ENCODE peak calls at places on chromosomes 11 and 22, in seven cellular contexts. U is fibroblast of the conjunctiva; M is activated CD4-positive, CD25-positive, alpha-beta regulatory T cell; H is NCI-H1105; Z is EH; S is GM23248; W is stimulated activated effector memory CD8-positive, alpha-beta T cell treated with anti-CD3 and anti-CD28 coated beads, Interleukin-12 subunit alpha, Interleukin-12 subunit beta, amount 100 ng/mL, for 72 hours. O is an unnamed sample.

GRCh38 chr11:130070109-130070828 is 575 bp downstream of the APLP2 start:
- DNase-seq in U (no peak), M (peak), H (peak), Z (peak), S (peak), W (peak), O (peak)

GRCh38 chr22:50530280-50530856 is 556 bp upstream of the TYMP start:
- DNase-seq in U (peak), M (peak), H (no peak), Z (peak), S (peak), W (no peak), O (no peak)

GRCh38 chr11:96241351-96241841 is 101.6 kb downstream of the MAML2 start:
- DNase-seq in U (no peak), M (no peak), H (no peak), Z (no peak), S (no peak), W (no peak), O (no peak)

GRCh38 chr11:125916683-125917337 is 12.5 kb downstream of the DDX25 start:
- DNase-seq in U (no peak), M (no peak), H (no peak), Z (no peak), S (no peak), W (no peak), O (no peak)

GRCh38 chr11:76459299-76459698 is 14.5 kb downstream of the EMSY start:
- DNase-seq in U (no peak), M (no peak), H (no peak), Z (peak), S (peak), W (no peak), O (no peak)

GRCh38 chr22:28329582-28330073 is 350.0 kb downstream of the TTC28 start:
- DNase-seq in U (no peak), M (no peak), H (no peak), Z (peak), S (peak), W (no peak), O (peak)

GRCh38 chr11:78646564-78647185 is 72.0 kb upstream of the NARS2 start:
- DNase-seq in U (peak), M (no peak), H (peak), Z (peak), S (peak), W (peak), O (peak)

GRCh38 chr11:4881860-4882500 is at the start of gene OR51T1:
- DNase-seq in U (no peak), M (no peak), H (no peak), Z (no peak), S (no peak), W (no peak), O (no peak)

GRCh38 chr22:26552466-26552865 is 37.5 kb downstream of the TPST2 start:
- DNase-seq in U (no peak), M (no peak), H (no peak), Z (peak), S (peak), W (no peak), O (no peak)

GRCh38 chr11:12629601-12630313 is 44.5 kb upstream of the TEAD1 start:
- DNase-seq in U (no peak), M (no peak), H (no peak), Z (peak), S (peak), W (no peak), O (peak)